ENCODE peak calls at places on chromosome 21, in four cellular contexts. R is IMR-90; Z is CD8-positive, alpha-beta T cell; E is astrocyte of the cerebellum. K is an unnamed sample.

GRCh38 chr21:37166733-37167132 is 93.7 kb downstream of the TTC3 start:
- DNase-seq in Z (no peak), R (no peak), E (peak), K (peak)

GRCh38 chr21:35400233-35400939 is 351.3 kb upstream of the RUNX1 start:
- DNase-seq in R (peak), E (peak), Z (peak), K (peak)

GRCh38 chr21:24290151-24290833 is 1317.0 kb downstream of the MRPL39 start:
- DNase-seq in Z (peak), R (no peak), E (no peak), K (no peak)

GRCh38 chr21:25577765-25578069 is 29.6 kb downstream of the MRPL39 start:
- DNase-seq in R (no peak), E (no peak), Z (no peak), K (no peak)

GRCh38 chr21:44378646-44379581 is 25.5 kb downstream of the TRPM2 start:
- DNase-seq in Z (no peak), R (no peak), E (no peak), K (no peak)

GRCh38 chr21:19507682-19508260 is 1104.2 kb upstream of the TMPRSS15 start:
- DNase-seq in Z (no peak), R (no peak), E (no peak), K (no peak)

GRCh38 chr21:43702785-43703067 is 16.2 kb upstream of the PDXK start:
- DNase-seq in Z (no peak), E (no peak), R (no peak), K (no peak)

GRCh38 chr21:44618909-44619308 is 7.0 kb downstream of the KRTAP10-8 start:
- DNase-seq in R (no peak), E (no peak), Z (peak), K (no peak)

GRCh38 chr21:37712204-37712934 is 203.9 kb downstream of the KCNJ6 start:
- DNase-seq in Z (no peak), E (peak), R (peak), K (peak)

GRCh38 chr21:35070436-35070835 is 21.3 kb upstream of the RUNX1 start:
- DNase-seq in Z (no peak), R (no peak), E (no peak), K (no peak)

GRCh38 chr21:14070968-14071367 is 139.8 kb downstream of the LIPI start:
- DNase-seq in E (no peak), Z (no peak), R (no peak), K (no peak)

GRCh38 chr21:21666689-21667088 is 668.5 kb downstream of the NCAM2 start:
- DNase-seq in Z (no peak), R (no peak), E (no peak), K (no peak)

GRCh38 chr21:40658237-40658636 is 188.7 kb downstream of the DSCAM start:
- DNase-seq in Z (no peak), R (no peak), E (no peak), K (no peak)

GRCh38 chr21:35852820-35853219 is 207.5 kb downstream of the SETD4 start:
- DNase-seq in Z (no peak), R (no peak), E (no peak), K (no peak)

GRCh38 chr21:44529011-44529421 is 11.0 kb downstream of the KRTAP10-1 start:
- DNase-seq in R (no peak), Z (no peak), E (no peak), K (no peak)

GRCh38 chr21:29904359-29905282 is 35.2 kb downstream of the GRIK1 start:
- DNase-seq in R (no peak), Z (no peak), E (no peak), K (no peak)

GRCh38 chr21:44711327-44712202 is at the start of gene TSPEAR:
- DNase-seq in Z (no peak), E (no peak), R (no peak), K (no peak)

GRCh38 chr21:28442624-28443023 is 550.1 kb downstream of the LTN1 start:
- DNase-seq in E (no peak), R (peak), Z (no peak), K (no peak)

GRCh38 chr21:15281714-15282113 is 216.9 kb upstream of the NRIP1 start:
- DNase-seq in R (no peak), Z (no peak), E (no peak), K (no peak)

GRCh38 chr21:31187499-31187898 is 149.2 kb upstream of the KRTAP19-8 start:
- DNase-seq in Z (no peak), R (no peak), E (no peak), K (no peak)

GRCh38 chr21:24163539-24163938 is 1443.7 kb downstream of the MRPL39 start:
- DNase-seq in Z (no peak), E (no peak), R (no peak), K (no peak)

GRCh38 chr21:28447453-28447852 is 545.2 kb downstream of the LTN1 start:
- DNase-seq in R (peak), E (no peak), Z (no peak), K (no peak)

GRCh38 chr21:30372139-30372770 is at the start of gene KRTAP13-2:
- DNase-seq in E (no peak), R (no peak), Z (no peak), K (no peak)

GRCh38 chr21:24514081-24514733 is 1093.1 kb downstream of the MRPL39 start:
- DNase-seq in Z (no peak), E (no peak), R (peak), K (no peak)

GRCh38 chr21:21111309-21111920 is 113.2 kb downstream of the NCAM2 start:
- DNase-seq in Z (no peak), R (no peak), E (no peak), K (no peak)

GRCh38 chr21:43865471-43866181 is 603 bp downstream of the AGPAT3 start:
- DNase-seq in Z (peak), E (no peak), R (peak), K (peak)

GRCh38 chr21:34835526-34835925 is 166.7 kb downstream of the CLIC6 start:
- DNase-seq in Z (no peak), R (no peak), E (no peak), K (no peak)

GRCh38 chr21:43921979-43922945 is 57.2 kb downstream of the AGPAT3 start:
- DNase-seq in E (no peak), Z (peak), R (peak), K (peak)

GRCh38 chr21:15140321-15141019 is 75.7 kb upstream of the NRIP1 start:
- DNase-seq in Z (no peak), R (no peak), E (no peak), K (no peak)

GRCh38 chr21:16407403-16408279 is 677.9 kb downstream of the USP25 start:
- DNase-seq in E (no peak), R (no peak), Z (no peak), K (no peak)

GRCh38 chr21:44509539-44509938 is 30.5 kb downstream of the KRTAP10-1 start:
- DNase-seq in R (no peak), E (no peak), Z (no peak), K (no peak)

GRCh38 chr21:29221259-29221744 is 77.4 kb upstream of the BACH1 start:
- DNase-seq in E (peak), R (peak), Z (no peak), K (no peak)

GRCh38 chr21:16770279-16770678 is 742.6 kb upstream of the CXADR start:
- DNase-seq in Z (no peak), R (no peak), E (no peak), K (no peak)

DNA sequence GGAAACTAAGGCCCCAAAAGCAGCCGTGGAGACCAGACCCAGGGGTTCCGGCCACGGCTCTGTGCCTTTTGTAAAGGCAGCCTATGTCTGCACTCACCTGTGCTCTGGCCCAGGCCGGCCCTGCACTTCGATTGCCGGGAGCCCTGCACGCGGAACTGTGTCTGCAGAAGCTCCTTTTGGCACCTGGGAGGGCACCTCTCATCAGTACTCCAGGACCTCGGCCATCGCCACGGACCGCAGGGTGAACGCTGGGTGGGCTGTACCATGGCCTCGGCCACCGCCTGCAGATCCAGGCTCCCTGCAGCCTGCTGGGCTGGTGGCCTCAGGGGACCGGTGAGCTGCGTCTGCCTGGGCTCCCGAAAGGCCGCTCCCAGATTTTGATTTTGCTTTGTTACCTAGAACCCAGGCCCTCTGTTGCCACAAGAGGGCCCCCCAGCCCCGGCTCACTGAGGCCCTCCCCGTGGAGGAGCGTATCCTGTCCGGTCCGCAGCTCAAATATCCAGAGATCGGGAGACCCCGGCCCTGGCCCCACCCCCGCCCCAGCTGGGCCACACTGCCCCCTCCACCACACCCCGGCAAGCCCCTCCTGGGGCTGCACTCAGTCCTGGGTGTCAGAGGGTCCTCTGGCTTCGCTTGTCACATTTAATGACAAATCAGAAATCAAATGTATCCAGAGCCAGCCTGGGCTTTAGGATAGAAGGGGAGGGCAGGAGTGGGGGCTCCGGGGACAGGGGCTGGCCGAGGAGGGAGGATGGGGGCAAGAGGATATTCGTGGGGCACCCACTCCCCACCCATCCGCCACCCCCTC is 60.2 kb upstream of the PDE9A start:
- DNase-seq in E (peak), Z (peak), R (peak), K (peak)
- TF ChIP-seq CTCF in E (peak), Z (peak), R (peak), K (peak)

GRCh38 chr21:32412162-32412997 is at the start of gene EVA1C:
- DNase-seq in E (no peak), Z (peak), R (peak), K (no peak)
- TF ChIP-seq CTCF in E (no peak), Z (peak), R (peak), K (no peak)

GRCh38 chr21:33386222-33386784 is 16.9 kb upstream of the IFNGR2 start:
- DNase-seq in Z (no peak), R (no peak), E (no peak), K (no peak)
- TF ChIP-seq CTCF in Z (no peak), R (peak), E (peak), K (peak)

GRCh38 chr21:42539931-42540343 is 26.3 kb downstream of the SLC37A1 start:
- DNase-seq in E (no peak), Z (no peak), R (no peak), K (no peak)
- TF ChIP-seq CTCF in E (no peak), Z (no peak), R (peak), K (peak)

GRCh38 chr21:39155578-39155977 is 27.7 kb downstream of the PSMG1 start:
- DNase-seq in E (no peak), Z (no peak), R (no peak), K (no peak)

GRCh38 chr21:39150316-39150715 is 32.9 kb downstream of the PSMG1 start:
- DNase-seq in Z (no peak), R (no peak), E (no peak), K (no peak)

GRCh38 chr21:39153842-39154241 is 29.4 kb downstream of the PSMG1 start:
- DNase-seq in Z (no peak), R (no peak), E (no peak), K (no peak)

GRCh38 chr21:39156024-39156423 is 27.2 kb downstream of the PSMG1 start:
- DNase-seq in Z (no peak), R (peak), E (peak), K (no peak)

GRCh38 chr21:39153373-39153772 is 29.9 kb downstream of the PSMG1 start:
- DNase-seq in R (no peak), Z (no peak), E (no peak), K (no peak)
- TF ChIP-seq CTCF in R (peak), Z (no peak), E (peak), K (peak)

GRCh38 chr21:33360281-33360680 is 35.5 kb downstream of the IFNAR1 start:
- DNase-seq in Z (no peak), E (no peak), R (peak), K (no peak)

GRCh38 chr21:33359446-33359845 is 34.7 kb downstream of the IFNAR1 start:
- DNase-seq in Z (no peak), E (no peak), R (no peak), K (no peak)

GRCh38 chr21:33364830-33365229 is 38.4 kb upstream of the IFNGR2 start:
- DNase-seq in E (no peak), Z (no peak), R (no peak), K (no peak)

GRCh38 chr21:33360871-33361602 is 36.3 kb downstream of the IFNAR1 start:
- DNase-seq in Z (peak), E (peak), R (peak), K (peak)

DNA sequence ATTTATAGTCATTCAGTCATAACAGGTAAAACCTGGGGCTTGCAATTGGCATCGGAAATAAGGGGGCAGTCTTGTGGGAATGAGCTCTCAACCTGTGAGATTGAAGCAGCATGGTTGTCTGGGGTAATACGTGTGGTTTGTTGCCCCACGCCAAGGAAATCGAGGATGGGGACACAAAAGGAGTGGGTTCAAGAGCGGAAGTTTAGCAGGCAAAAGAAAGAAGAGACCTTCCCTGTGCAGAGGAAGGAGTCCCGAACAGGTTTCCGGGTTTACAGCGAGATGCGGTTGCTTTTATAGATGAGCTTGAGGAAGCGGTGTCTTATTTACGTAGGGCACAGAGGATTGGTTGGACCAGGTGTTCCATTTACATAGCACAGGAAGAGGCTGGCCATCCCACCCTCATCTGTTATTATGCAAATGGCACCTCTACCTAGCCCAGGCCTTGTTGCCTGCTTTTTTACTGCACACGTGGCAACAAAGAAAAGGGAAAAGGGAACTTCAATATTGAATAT is 37.3 kb downstream of the IFNAR1 start:
- DNase-seq in E (no peak), R (no peak), Z (peak), K (no peak)
- TF ChIP-seq CTCF in E (no peak), R (no peak), Z (no peak), K (no peak)

GRCh38 chr21:46323227-46323709 is 402 bp downstream of the C21orf58 start:
- DNase-seq in R (no peak), E (no peak), Z (no peak), K (no peak)
- TF ChIP-seq CTCF in R (no peak), E (no peak), Z (no peak), K (no peak)

DNA sequence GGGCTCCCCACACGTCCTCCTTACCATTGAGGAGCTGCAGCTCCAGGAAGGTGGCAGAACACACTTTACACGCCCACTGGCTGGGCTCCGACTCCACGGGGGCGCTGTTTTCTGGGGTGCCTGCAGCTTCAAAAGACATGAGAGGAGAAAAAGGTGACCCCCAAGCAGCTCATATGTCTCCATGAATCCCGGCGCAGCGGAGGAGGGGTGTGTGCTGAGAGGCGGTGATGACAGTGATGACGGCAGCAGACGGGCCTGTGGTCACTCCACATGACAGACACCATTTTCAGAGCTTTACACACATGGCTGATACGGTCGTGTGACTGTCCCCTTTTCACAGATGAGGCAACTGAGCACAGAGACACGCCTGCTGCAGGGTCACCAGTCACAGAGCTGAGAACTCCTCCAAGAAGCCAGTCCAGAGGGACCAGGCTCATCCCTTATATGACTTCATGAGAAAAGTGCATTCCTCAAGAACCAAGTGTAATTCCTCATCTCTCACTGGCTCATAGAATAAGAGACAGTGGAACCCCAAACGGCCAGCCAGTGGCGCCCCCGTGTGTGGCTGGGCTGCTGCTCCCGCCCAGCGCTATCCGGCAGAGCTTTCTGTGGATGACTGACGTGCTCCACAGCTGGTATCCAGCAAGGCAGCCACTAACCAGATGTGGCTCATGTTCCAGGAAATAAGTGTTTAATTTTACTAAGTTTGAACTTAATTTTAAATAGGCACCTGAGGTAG is 31.9 kb downstream of the PRDM15 start:
- DNase-seq in E (no peak), R (peak), Z (no peak), K (no peak)
- TF ChIP-seq CTCF in E (peak), R (peak), Z (no peak), K (no peak)

GRCh38 chr21:45921917-45922316 is 59.7 kb upstream of the COL6A1 start:
- DNase-seq in E (no peak), Z (no peak), R (no peak), K (no peak)

GRCh38 chr21:45920824-45921600 is 60.6 kb upstream of the COL6A1 start:
- DNase-seq in E (no peak), R (peak), Z (no peak), K (no peak)

GRCh38 chr21:45922648-45923047 is 58.9 kb upstream of the COL6A1 start:
- DNase-seq in E (no peak), R (no peak), Z (no peak), K (no peak)

GRCh38 chr21:45926281-45926680 is 55.3 kb upstream of the COL6A1 start:
- DNase-seq in E (no peak), Z (no peak), R (no peak), K (no peak)

GRCh38 chr21:45923146-45923545 is 58.4 kb upstream of the COL6A1 start:
- DNase-seq in Z (peak), E (peak), R (peak), K (no peak)
- TF ChIP-seq CTCF in Z (peak), E (peak), R (peak), K (no peak)

DNA sequence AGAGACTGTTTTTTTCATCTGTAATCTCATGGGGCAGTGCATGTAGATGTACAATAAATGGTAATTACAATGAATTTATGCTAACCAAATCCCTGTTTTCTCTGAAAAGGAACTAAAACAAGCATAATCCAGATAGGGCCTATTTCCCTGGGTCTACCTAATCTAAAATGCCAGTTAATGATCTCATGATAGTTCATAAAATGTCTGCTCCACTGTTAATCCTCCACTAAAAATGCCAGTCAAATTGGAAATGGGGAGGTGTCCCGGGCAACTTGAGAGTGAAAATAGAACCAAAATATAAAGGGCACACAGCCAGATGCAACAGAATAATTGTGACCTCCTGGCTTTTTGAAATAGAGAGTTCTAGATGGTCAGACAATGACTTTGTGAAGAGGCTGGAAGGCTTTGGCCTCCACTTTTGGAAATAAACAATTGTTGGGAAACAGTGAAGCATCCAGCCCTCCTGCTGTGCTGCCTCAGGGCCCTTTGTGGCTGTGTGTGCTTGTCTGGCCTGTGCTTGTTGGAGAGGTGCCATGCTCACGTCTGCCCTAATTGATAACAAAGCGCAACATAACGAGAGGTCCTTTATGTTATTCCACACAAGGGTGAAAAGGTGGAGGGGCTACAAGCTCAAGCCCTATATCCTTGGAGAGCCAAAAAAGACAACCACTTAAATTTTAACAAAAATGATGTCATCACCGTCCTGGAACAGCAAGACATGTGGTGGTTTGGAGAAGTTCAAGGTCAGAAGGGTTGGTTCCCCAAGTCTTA is 97.8 kb downstream of the ATP5PO start:
- DNase-seq in E (no peak), R (no peak), Z (no peak), K (no peak)
- TF ChIP-seq CTCF in E (no peak), R (no peak), Z (no peak), K (no peak)